ENCODE peak calls at places on chromosome X, in nine cellular contexts. S is tibial nerve, J is psoas muscle, D is AG10803, N is sigmoid colon, R is HFF-Myc, A is MM.1S, T is BE2C, P is A549. F is an unnamed sample.

GRCh38 chrX:53481093-53481492 is 46.9 kb upstream of the HSD17B10 start:
- DNase-seq in S (no peak), R (no peak), J (no peak), P (peak), N (no peak), D (no peak), T (peak), A (no peak), F (no peak)

GRCh38 chrX:154013614-154014360 is 5.9 kb downstream of the IRAK1 start:
- DNase-seq in A (no peak), T (peak), S (no peak), D (no peak), J (no peak), R (no peak), N (no peak), P (peak), F (no peak)

GRCh38 chrX:50081282-50081955 is 119.4 kb downstream of the AKAP4 start:
- DNase-seq in R (no peak), S (no peak), J (peak), T (peak), P (no peak), A (no peak), D (peak), N (no peak), F (no peak)

GRCh38 chrX:31590581-31591113 is 518.8 kb upstream of the FTHL17 start:
- DNase-seq in J (no peak), S (no peak), T (no peak), N (no peak), R (peak), D (peak), A (no peak), P (no peak), F (no peak)

GRCh38 chrX:3638280-3638873 is 75.1 kb downstream of the PRKX start:
- DNase-seq in P (peak), S (peak), A (peak), R (no peak), J (peak), T (peak), N (no peak), D (peak), F (no peak)

GRCh38 chrX:46039526-46039925 is 505.7 kb downstream of the ZNF674 start:
- DNase-seq in D (no peak), A (no peak), S (no peak), R (no peak), N (no peak), J (no peak), T (no peak), P (no peak), F (no peak)

GRCh38 chrX:4764888-4765287 is 1051.4 kb upstream of the PRKX start:
- DNase-seq in N (no peak), P (no peak), A (no peak), D (no peak), S (no peak), J (no peak), R (no peak), T (no peak), F (no peak)

GRCh38 chrX:35150642-35151239 is 208.1 kb downstream of the FAM47B start:
- DNase-seq in P (no peak), J (no peak), A (no peak), D (no peak), R (no peak), S (no peak), N (no peak), T (no peak), F (no peak)

GRCh38 chrX:130719399-130719798 is 183.6 kb downstream of the ENOX2 start:
- DNase-seq in N (no peak), D (no peak), J (no peak), R (no peak), T (peak), A (no peak), S (no peak), P (no peak), F (no peak)

GRCh38 chrX:130552444-130553073 is 150.8 kb downstream of the RBMX2 start:
- DNase-seq in T (no peak), S (no peak), A (no peak), J (no peak), R (no peak), D (no peak), N (no peak), P (no peak), F (no peak)

GRCh38 chrX:40544343-40545250 is 36.2 kb upstream of the ATP6AP2 start:
- DNase-seq in S (no peak), D (no peak), P (no peak), J (no peak), A (no peak), N (no peak), R (no peak), T (peak), F (no peak)

GRCh38 chrX:153818571-153819397 is 11.6 kb downstream of the PDZD4 start:
- DNase-seq in P (peak), D (no peak), S (no peak), T (peak), N (no peak), A (no peak), R (no peak), J (peak), F (no peak)

GRCh38 chrX:131068945-131069719 is 11.0 kb downstream of the ARHGAP36 start:
- DNase-seq in A (no peak), T (peak), R (no peak), N (no peak), D (peak), P (peak), J (no peak), S (no peak), F (no peak)

GRCh38 chrX:150621652-150622051 is 53.2 kb downstream of the MTM1 start:
- DNase-seq in D (no peak), S (no peak), T (no peak), A (no peak), P (no peak), N (no peak), R (no peak), J (no peak), F (no peak)

GRCh38 chrX:68894513-68895338 is 65.9 kb downstream of the EFNB1 start:
- DNase-seq in J (peak), N (peak), S (peak), T (peak), D (peak), R (no peak), P (no peak), A (no peak), F (no peak)

GRCh38 chrX:23919148-23919547 is 11.3 kb downstream of the CXorf58 start:
- DNase-seq in R (no peak), P (no peak), S (no peak), J (no peak), T (no peak), D (no peak), A (no peak), N (no peak), F (no peak)

DNA sequence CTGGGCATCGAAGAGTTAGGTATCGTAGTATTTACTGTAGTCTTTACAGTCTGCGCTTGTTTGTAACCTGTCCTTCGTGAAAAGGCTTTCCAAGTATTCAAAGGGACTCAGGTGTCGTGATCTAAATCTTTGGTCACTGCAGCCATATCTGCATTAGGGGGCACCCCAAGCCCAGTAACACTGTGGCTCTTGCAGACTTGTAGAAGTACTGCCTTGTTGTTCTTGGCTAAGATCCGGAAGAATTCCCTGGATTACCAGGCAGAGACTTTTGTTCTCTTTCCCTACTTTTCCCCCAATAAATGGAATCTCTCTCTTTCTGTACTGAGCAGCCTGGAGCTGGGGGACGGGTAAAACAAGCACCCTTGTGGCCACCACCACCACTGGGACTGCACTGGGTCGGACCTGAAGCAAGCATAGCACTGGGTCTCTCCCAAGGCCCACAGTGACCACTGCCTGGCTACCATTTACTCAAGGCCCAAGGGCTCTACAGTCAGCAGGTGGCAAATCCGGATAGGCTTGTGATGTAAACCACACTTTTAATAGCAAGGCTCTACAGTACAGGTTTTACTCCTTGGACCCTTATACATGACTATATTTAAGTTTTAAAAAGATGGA is 12.0 kb downstream of the CXorf58 start:
- DNase-seq in S (no peak), P (no peak), A (no peak), N (no peak), T (no peak), J (no peak), R (no peak), D (peak), F (no peak)
- TF ChIP-seq CTCF in S (no peak), P (no peak), A (no peak), N (no peak), T (peak), J (no peak), R (no peak), D (peak), F (no peak)

GRCh38 chrX:8138252-8138651 is 32.8 kb downstream of the VCX2 start:
- DNase-seq in R (no peak), A (no peak), P (no peak), S (no peak), T (no peak), N (no peak), J (no peak), D (no peak), F (no peak)
- H3K4me3 ChIP-seq in R (no peak), A (no peak), P (no peak), S (no peak), T (no peak), N (no peak), J (no peak), D (no peak), F (no peak)

GRCh38 chrX:78119521-78120227 is 15.6 kb downstream of the PGK1 start:
- DNase-seq in D (no peak), N (no peak), J (no peak), T (no peak), A (no peak), P (no peak), S (no peak), R (no peak), F (no peak)
- TF ChIP-seq CTCF in D (no peak), N (no peak), J (no peak), T (peak), A (peak), P (peak), S (no peak), R (peak), F (peak)

GRCh38 chrX:15399901-15400500 is 15.8 kb upstream of the VEGFD start:
- DNase-seq in R (no peak), S (no peak), A (no peak), T (no peak), N (no peak), J (no peak), P (no peak), D (no peak), F (no peak)

GRCh38 chrX:15401373-15401772 is 17.2 kb upstream of the VEGFD start:
- DNase-seq in A (no peak), J (no peak), N (no peak), T (no peak), R (no peak), S (no peak), D (no peak), P (no peak), F (no peak)

GRCh38 chrX:15398874-15399273 is 14.7 kb upstream of the VEGFD start:
- DNase-seq in R (no peak), T (no peak), S (no peak), P (no peak), D (no peak), A (no peak), N (no peak), J (no peak), F (no peak)

GRCh38 chrX:15391850-15392249 is 7.6 kb upstream of the VEGFD start:
- DNase-seq in R (no peak), P (no peak), J (no peak), N (no peak), A (no peak), S (no peak), T (no peak), D (no peak), F (no peak)

DNA sequence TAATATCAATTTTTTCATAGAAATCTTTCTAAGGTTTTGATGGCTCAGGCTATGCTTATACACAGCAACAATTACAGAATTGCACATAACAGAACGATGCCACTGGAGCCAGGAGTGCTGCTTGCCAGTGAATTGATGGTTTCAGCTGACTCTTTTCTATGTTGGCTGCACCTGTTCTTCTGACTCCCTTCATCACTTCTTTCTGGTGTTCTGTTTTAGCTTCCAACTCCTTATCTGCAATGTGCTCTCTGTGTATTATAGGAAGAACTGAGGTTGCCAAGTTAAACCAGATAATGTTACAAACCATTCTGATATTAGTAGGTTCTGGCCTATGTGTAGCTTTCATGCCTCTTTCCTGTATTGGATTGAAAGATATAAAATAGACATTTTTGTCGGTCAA is 11.6 kb upstream of the VEGFD start:
- DNase-seq in T (no peak), S (no peak), P (no peak), D (no peak), A (no peak), R (no peak), J (no peak), N (no peak), F (no peak)
- H3K4me3 ChIP-seq in T (no peak), S (no peak), P (no peak), D (no peak), A (no peak), R (no peak), J (no peak), N (no peak), F (no peak)

GRCh38 chrX:146090732-146091131 is 273.1 kb downstream of the SLITRK2 start:
- DNase-seq in J (no peak), P (no peak), A (no peak), S (no peak), T (no peak), R (no peak), D (no peak), N (no peak), F (no peak)
- TF ChIP-seq CTCF in J (no peak), P (no peak), A (no peak), S (no peak), T (no peak), R (no peak), D (no peak), N (no peak), F (no peak)

DNA sequence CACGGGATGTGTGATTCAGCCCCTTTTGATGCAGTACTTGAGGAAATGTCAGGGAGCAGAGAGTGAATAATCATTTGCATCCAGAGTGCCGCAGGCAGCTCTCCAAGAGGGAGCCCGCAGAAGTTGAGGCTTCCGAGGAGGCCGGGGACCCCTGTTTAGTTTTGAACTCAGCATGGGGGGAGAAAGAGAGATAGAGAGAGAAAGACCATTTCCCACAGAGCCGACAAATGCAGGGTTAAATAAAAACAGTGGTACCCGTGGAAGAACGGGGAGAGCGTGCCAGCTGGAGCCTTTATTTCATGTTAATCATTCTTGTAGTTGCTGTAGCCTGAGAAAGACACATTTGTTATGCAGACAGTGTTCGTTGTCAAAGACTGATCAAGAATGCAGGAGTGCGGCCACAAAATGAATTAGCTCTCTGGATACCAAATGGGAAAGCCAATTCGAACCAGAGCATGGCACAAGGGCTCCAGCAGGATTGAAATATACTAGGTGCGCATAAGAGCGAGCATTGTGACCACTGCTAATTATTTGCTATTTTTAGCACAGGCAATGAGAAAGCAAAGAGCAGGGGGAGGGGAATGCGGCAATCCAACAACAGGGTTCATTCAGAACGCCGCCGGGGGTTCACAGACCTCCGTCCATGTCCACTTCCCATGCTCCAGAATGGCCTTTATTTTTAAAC is 243.8 kb upstream of the VCX3A start:
- DNase-seq in J (no peak), P (no peak), S (no peak), A (no peak), T (no peak), N (no peak), D (no peak), R (no peak), F (no peak)
- H3K4me3 ChIP-seq in J (peak), P (no peak), S (no peak), A (no peak), T (no peak), N (no peak), D (no peak), R (no peak), F (no peak)

GRCh38 chrX:52337410-52337809 is 31.4 kb upstream of the XAGE2 start:
- DNase-seq in D (no peak), J (no peak), N (no peak), R (no peak), T (no peak), S (no peak), P (no peak), A (no peak), F (no peak)
- TF ChIP-seq CTCF in D (no peak), J (no peak), N (no peak), R (no peak), T (no peak), S (no peak), P (no peak), A (no peak), F (no peak)

GRCh38 chrX:17592117-17592516 is 145.2 kb upstream of the SCML1 start:
- DNase-seq in N (no peak), D (peak), T (no peak), J (no peak), R (no peak), S (no peak), A (no peak), P (no peak), F (no peak)
- H3K4me3 ChIP-seq in N (no peak), D (peak), T (no peak), J (no peak), R (no peak), S (no peak), A (peak), P (no peak), F (no peak)

GRCh38 chrX:93874554-93874953 is 200.5 kb downstream of the FAM133A start:
- DNase-seq in R (peak), D (no peak), J (no peak), P (no peak), A (peak), N (no peak), S (peak), T (peak), F (no peak)
- TF ChIP-seq CTCF in R (no peak), D (peak), J (peak), P (no peak), A (peak), N (no peak), S (no peak), T (peak), F (peak)

GRCh38 chrX:9278475-9279270 is 186.2 kb upstream of the TBL1X start:
- DNase-seq in R (no peak), A (no peak), S (no peak), D (peak), J (no peak), N (no peak), P (no peak), T (no peak), F (no peak)
- H3K4me3 ChIP-seq in R (no peak), A (peak), S (no peak), D (no peak), J (no peak), N (no peak), P (no peak), T (no peak), F (peak)